ENCODE peak calls at places on chromosomes 5 and 9, in eight cellular contexts. C is GM12878, B is cardiac muscle cell, P is breast epithelium, O is GM23338, F is left ventricle myocardium inferior, M is thyroid gland, V is lower lobe of right lung. T is an unnamed sample.

GRCh38 chr5:5591567-5591966 is 169.1 kb downstream of the ICE1 start:
- DNase-seq in C (no peak), B (no peak), P (no peak), O (no peak), F (no peak), M (no peak), V (no peak), T (no peak)

GRCh38 chr9:86263876-86264275 is 4.4 kb upstream of the C9orf153 start:
- DNase-seq in C (no peak), B (no peak), P (no peak), O (no peak), F (no peak), M (no peak), V (no peak), T (no peak)

GRCh38 chr5:61319388-61320146 is 12.5 kb upstream of the ZSWIM6 start:
- DNase-seq in C (peak; percentile 88), B (peak; percentile 52), P (no peak), O (peak; percentile 90), F (no peak), M (no peak), V (no peak), T (no peak)

GRCh38 chr9:75152416-75152815 is 64.1 kb downstream of the OSTF1 start:
- DNase-seq in C (no peak), B (no peak), P (no peak), O (no peak), F (no peak), M (no peak), V (no peak), T (no peak)

GRCh38 chr9:106868565-106868964 is 5.6 kb downstream of the ZNF462 start:
- DNase-seq in C (no peak), B (peak; percentile 61), P (no peak), O (no peak), F (no peak), M (peak; percentile 20), V (peak; percentile 50), T (no peak)

GRCh38 chr5:56359809-56360685 is 126.9 kb upstream of the ANKRD55 start:
- DNase-seq in C (no peak), B (peak; percentile 15), P (no peak), O (no peak), F (no peak), M (no peak), V (no peak), T (no peak)

GRCh38 chr5:179229331-179229761 is 115.9 kb downstream of the ADAMTS2 start:
- DNase-seq in C (no peak), B (no peak), P (peak; percentile 34), O (no peak), F (no peak), M (no peak), V (no peak), T (no peak)

GRCh38 chr5:57735754-57736153 is 253.1 kb upstream of the ACTBL2 start:
- DNase-seq in C (no peak), B (peak; percentile 77), P (no peak), O (no peak), F (no peak), M (no peak), V (no peak), T (peak; percentile 86)

GRCh38 chr5:157855404-157855994 is 3.4 kb downstream of the CLINT1 start:
- DNase-seq in C (no peak), B (peak; percentile 81), P (no peak), O (peak; percentile 87), F (peak; percentile 32), M (peak; percentile 48), V (no peak), T (peak; percentile 58)

GRCh38 chr9:134858051-134858841 is 22.4 kb upstream of the FCN2 start:
- DNase-seq in C (peak; percentile 76), B (peak; percentile 37), P (peak; percentile 69), O (no peak), F (no peak), M (peak; percentile 22), V (no peak), T (no peak)

GRCh38 chr5:33068786-33069185 is 357.7 kb downstream of the NPR3 start:
- DNase-seq in C (no peak), B (no peak), P (no peak), O (no peak), F (no peak), M (no peak), V (no peak), T (no peak)

GRCh38 chr5:14240366-14240765 is 97.2 kb downstream of the TRIO start:
- DNase-seq in C (no peak), B (peak; percentile 36), P (no peak), O (no peak), F (no peak), M (no peak), V (no peak), T (no peak)

GRCh38 chr5:27472875-27473274 is 434.5 kb upstream of the CDH9 start:
- DNase-seq in C (no peak), B (no peak), P (no peak), O (peak; percentile 22), F (no peak), M (no peak), V (no peak), T (no peak)

GRCh38 chr9:107422189-107422802 is 67.3 kb downstream of the KLF4 start:
- DNase-seq in C (no peak), B (peak; percentile 85), P (peak; percentile 81), O (peak; percentile 94), F (peak; percentile 60), M (peak; percentile 80), V (peak; percentile 80), T (peak; percentile 64)

GRCh38 chr5:122313001-122313402 is 965 bp downstream of the SNCAIP start:
- DNase-seq in C (no peak), B (peak; percentile 54), P (no peak), O (peak; percentile 17), F (no peak), M (no peak), V (no peak), T (peak; percentile 37)

GRCh38 chr9:93292288-93292615 is 108.3 kb downstream of the WNK2 start:
- DNase-seq in C (no peak), B (no peak), P (no peak), O (no peak), F (no peak), M (no peak), V (no peak), T (no peak)

GRCh38 chr9:126793686-126794417 is 11.0 kb upstream of the ZBTB43 start:
- DNase-seq in C (no peak), B (no peak), P (no peak), O (no peak), F (no peak), M (no peak), V (no peak), T (no peak)

GRCh38 chr9:134331186-134332025 is 5.2 kb downstream of the RXRA start:
- DNase-seq in C (no peak), B (no peak), P (no peak), O (no peak), F (no peak), M (peak; percentile 76), V (no peak), T (no peak)

GRCh38 chr5:75277463-75277862 is 40.8 kb upstream of the ANKRD31 start:
- DNase-seq in C (no peak), B (no peak), P (no peak), O (no peak), F (no peak), M (no peak), V (no peak), T (no peak)

GRCh38 chr5:132098151-132098594 is 24.6 kb downstream of the CSF2 start:
- DNase-seq in C (peak; percentile 21), B (peak; percentile 12), P (no peak), O (no peak), F (no peak), M (no peak), V (no peak), T (peak; percentile 79)

GRCh38 chr9:122900791-122901190 is 4.4 kb downstream of the RC3H2 start:
- DNase-seq in C (no peak), B (peak; percentile 16), P (no peak), O (no peak), F (no peak), M (no peak), V (no peak), T (no peak)

GRCh38 chr5:177985430-177986040 is 10.5 kb downstream of the PROP1 start:
- DNase-seq in C (no peak), B (no peak), P (no peak), O (peak; percentile 33), F (no peak), M (no peak), V (no peak), T (no peak)

GRCh38 chr5:143213231-143213850 is 190.1 kb downstream of the NR3C1 start:
- DNase-seq in C (no peak), B (peak; percentile 74), P (no peak), O (no peak), F (no peak), M (no peak), V (no peak), T (no peak)

DNA sequence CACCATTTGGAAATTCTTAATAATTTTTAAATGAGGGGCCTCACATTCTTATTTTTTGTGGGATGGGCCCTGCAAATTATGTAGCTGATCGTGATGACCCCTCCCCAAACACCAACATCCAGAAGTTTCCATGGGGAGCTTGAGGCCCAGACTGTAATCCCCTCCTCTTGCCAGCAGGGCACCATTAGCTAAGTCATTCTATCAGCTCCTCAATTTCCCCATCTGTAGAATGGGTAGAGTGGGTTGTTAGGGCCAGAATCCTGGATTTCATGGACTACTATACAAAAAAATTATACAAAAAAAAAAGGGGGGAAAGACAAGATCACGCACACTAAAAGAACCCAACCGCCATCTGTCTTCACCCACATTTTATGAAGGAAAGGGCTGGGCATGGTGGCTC is 38.4 kb downstream of the SHB start:
- DNase-seq in C (no peak), B (no peak), P (no peak), O (no peak), F (no peak), M (no peak), V (no peak), T (no peak)
- TF ChIP-seq CTCF in C (no peak), B (no peak), P (no peak), O (peak; percentile 37), F (no peak), M (no peak), V (no peak), T (peak; percentile 36)

GRCh38 chr9:99037768-99038167 is 67.1 kb upstream of the TGFBR1 start:
- DNase-seq in C (no peak), B (no peak), P (no peak), O (no peak), F (no peak), M (no peak), V (no peak), T (no peak)
- H3K27me3 ChIP-seq in C (no peaks in the 10 kb centered on the region), B (no peaks in the 10 kb centered on the region), P (no peaks in the 10 kb centered on the region), O (no peaks in the 10 kb centered on the region), F (no peaks in the 10 kb centered on the region), M (no peaks in the 10 kb centered on the region), V (peaks cover 3% of the 10 kb centered on the region), T (no peaks in the 10 kb centered on the region)

DNA sequence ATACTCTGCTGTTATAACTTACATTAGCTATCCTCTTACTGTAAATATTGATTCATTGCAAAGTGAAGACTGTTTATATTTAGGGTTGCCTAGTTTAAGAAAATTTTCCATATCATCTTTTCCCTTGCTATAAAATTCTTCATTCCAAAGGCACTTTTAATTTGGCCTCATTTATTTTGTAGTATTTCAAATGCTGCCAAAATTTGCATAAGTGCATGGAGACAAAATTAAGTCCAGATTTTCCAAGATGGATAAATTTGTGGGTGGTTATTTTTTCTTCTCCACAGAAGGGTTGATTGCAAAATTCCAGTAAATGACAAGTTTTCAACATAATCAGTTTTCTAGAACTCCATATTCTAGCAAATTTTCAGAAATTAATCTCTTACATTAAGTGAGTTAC is 141.5 kb upstream of the MTAP start:
- DNase-seq in C (no peak), B (no peak), P (no peak), O (no peak), F (no peak), M (no peak), V (no peak), T (no peak)
- TF ChIP-seq CTCF in C (no peak), B (no peak), P (no peak), O (no peak), F (no peak), M (no peak), V (no peak), T (no peak)

GRCh38 chr9:137170486-137171148 is 766 bp upstream of the LRRC26 start:
- DNase-seq in C (no peak), B (no peak), P (no peak), O (peak; percentile 6), F (no peak), M (no peak), V (no peak), T (no peak)
- H3K27me3 ChIP-seq in C (peaks cover 8% of the 10 kb centered on the region), B (peaks cover 99% of the 10 kb centered on the region), P (peaks cover 24% of the 10 kb centered on the region), O (peaks cover 61% of the 10 kb centered on the region), F (peaks cover 60% of the 10 kb centered on the region), M (peaks cover 20% of the 10 kb centered on the region), V (peaks cover 64% of the 10 kb centered on the region), T (peaks cover 61% of the 10 kb centered on the region)

T was measured in brain microvascular endothelial cell.